ENCODE peak calls at places on chromosomes 12 and 14, in six cellular contexts. M is Panc1, C is endothelial cell of umbilical vein, Y is sigmoid colon, X is HCT116, N is stomach. J is an unnamed sample. For H3K9me3, the result is how much of the 10 kb centered on the place peaks cover.

GRCh38 chr14:92895352-92895878 is 27.5 kb upstream of the CHGA start:
- DNase-seq in M (no peak), C (no peak), Y (no peak), X (no peak), N (no peak), J (no peak)

GRCh38 chr12:10331642-10332239 is 24.1 kb downstream of the KLRD1 start:
- DNase-seq in M (peak), C (peak), Y (no peak), X (peak), N (no peak), J (peak)

GRCh38 chr12:92505373-92506340 is 197.1 kb upstream of the PLEKHG7 start:
- DNase-seq in M (no peak), C (peak), Y (peak), X (no peak), N (peak), J (no peak)

GRCh38 chr12:41972196-41972994 is 172.3 kb downstream of the GXYLT1 start:
- DNase-seq in M (no peak), C (no peak), Y (no peak), X (no peak), N (no peak), J (no peak)

GRCh38 chr14:91223028-91223783 is 21.3 kb downstream of the GPR68 start:
- DNase-seq in M (no peak), C (no peak), Y (no peak), X (peak), N (no peak), J (no peak)

GRCh38 chr14:104095426-104096310 is 10.2 kb downstream of the ASPG start:
- DNase-seq in M (no peak), C (no peak), Y (no peak), X (no peak), N (no peak), J (no peak)

GRCh38 chr12:9906888-9907287 is 25.3 kb downstream of the CLEC2A start:
- DNase-seq in M (no peak), C (no peak), Y (no peak), X (no peak), N (no peak), J (no peak)

GRCh38 chr14:52318829-52319604 is 4.9 kb downstream of the PTGER2 start:
- DNase-seq in M (no peak), C (no peak), Y (no peak), X (no peak), N (no peak), J (no peak)

GRCh38 chr12:46558696-46559095 is 186.1 kb upstream of the SLC38A2 start:
- DNase-seq in M (no peak), C (no peak), Y (no peak), X (no peak), N (no peak), J (no peak)

GRCh38 chr12:60752589-60752988 is 1156.8 kb downstream of the SLC16A7 start:
- DNase-seq in M (no peak), C (no peak), Y (no peak), X (no peak), N (no peak), J (no peak)

GRCh38 chr14:96189288-96189711 is 15.3 kb upstream of the BDKRB2 start:
- DNase-seq in M (no peak), C (no peak), Y (no peak), X (no peak), N (no peak), J (no peak)

GRCh38 chr12:34406996-34407300 is 384.7 kb downstream of the ALG10 start:
- DNase-seq in M (no peak), C (no peak), Y (peak), X (no peak), N (no peak), J (no peak)

GRCh38 chr12:42987216-42987631 is 397.7 kb upstream of the PRICKLE1 start:
- DNase-seq in M (no peak), C (no peak), Y (no peak), X (no peak), N (no peak), J (no peak)

GRCh38 chr12:43736921-43737440 is 21.6 kb downstream of the PUS7L start:
- DNase-seq in M (no peak), C (no peak), Y (no peak), X (no peak), N (no peak), J (no peak)

GRCh38 chr14:89243765-89244164 is 173.3 kb downstream of the FOXN3 start:
- DNase-seq in M (no peak), C (no peak), Y (no peak), X (no peak), N (no peak), J (no peak)

GRCh38 chr12:8032242-8033152 is at the start of gene FOXJ2:
- DNase-seq in M (no peak), C (peak), Y (peak), X (no peak), N (peak), J (no peak)

GRCh38 chr12:8034802-8035201 is 2.3 kb downstream of the FOXJ2 start:
- DNase-seq in M (no peak), C (peak), Y (no peak), X (no peak), N (no peak), J (no peak)

GRCh38 chr12:8031872-8032241 is 659 bp upstream of the FOXJ2 start:
- DNase-seq in M (no peak), C (no peak), Y (no peak), X (no peak), N (no peak), J (no peak)

GRCh38 chr12:8035440-8036010 is 3.0 kb downstream of the FOXJ2 start:
- DNase-seq in M (no peak), C (no peak), Y (no peak), X (no peak), N (no peak), J (no peak)

GRCh38 chr12:8033153-8034044 is 883 bp downstream of the FOXJ2 start:
- DNase-seq in M (no peak), C (peak), Y (peak), X (no peak), N (no peak), J (no peak)
- H3K27ac ChIP-seq in M (peak), C (peak), Y (peak), X (peak), N (peak), J (peak)

DNA sequence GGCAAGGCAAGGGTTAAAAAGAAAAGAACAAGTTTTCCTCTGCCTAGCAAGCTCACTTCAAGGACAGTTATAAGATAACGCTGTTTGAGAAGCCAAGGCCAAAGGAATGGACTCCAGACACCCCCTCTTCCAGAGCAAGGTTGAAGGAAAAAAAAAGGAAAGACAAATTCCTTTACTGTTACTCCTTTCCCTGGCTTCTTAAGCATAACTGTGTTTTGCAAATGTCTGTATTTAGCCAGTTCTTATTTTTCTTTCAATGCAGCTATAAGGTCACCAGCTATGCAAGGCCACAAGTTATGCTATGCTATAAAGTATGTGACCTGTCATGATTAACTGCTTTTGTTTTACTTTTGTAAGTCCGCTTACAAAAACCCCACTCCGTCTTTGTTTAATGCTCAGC is 26.6 kb downstream of the ZNF410 start:
- DNase-seq in M (no peak), C (no peak), Y (no peak), X (no peak), N (no peak), J (no peak)
- TF ChIP-seq POLR2AphosphoS5 in M (no peak), C (no peak), Y (no peak), X (no peak), N (no peak), J (no peak)

DNA sequence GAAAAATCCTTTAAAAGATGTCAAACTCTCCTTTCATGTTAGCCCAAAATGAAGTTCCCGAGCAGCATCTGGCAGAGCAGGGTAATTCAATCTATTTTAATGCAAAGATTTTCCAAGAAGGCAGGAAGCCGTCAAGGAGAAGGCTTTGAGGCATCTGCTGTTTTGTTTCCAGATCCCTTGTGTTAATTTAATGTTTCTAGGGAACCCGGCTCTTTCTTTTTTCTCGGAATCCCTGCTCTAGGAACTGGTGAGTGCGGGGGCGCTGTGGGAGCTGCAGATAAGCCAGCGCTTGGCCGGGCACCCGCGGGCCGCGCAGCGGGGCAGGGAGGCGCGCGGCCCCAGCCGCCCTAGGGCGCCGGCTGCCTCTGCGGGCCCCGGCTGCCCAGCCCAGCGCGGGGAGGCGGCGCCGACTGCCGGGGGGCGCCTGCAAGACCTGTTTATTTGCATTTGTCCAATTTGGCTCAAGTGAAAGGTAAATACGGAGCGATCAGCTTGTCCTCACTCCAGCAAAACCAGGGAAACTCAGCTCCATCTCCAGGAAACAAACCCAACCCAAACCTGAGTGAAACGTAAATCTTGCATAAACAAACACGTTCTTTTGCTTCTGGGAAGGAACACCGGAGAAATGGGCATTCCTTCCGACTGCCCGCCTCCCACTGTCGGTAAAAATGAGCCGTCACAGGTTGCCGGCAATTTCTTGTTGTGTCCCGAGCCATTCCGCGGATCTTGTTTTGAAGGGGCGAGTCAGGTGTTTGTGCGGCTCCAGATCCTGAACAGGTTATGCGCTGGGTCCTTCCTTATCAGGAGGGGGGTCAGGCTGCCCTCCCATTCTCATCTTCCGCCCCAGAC is 65.1 kb downstream of the CRADD start:
- DNase-seq in M (peak), C (peak), Y (peak), X (peak), N (peak), J (no peak)
- H3K9me3 ChIP-seq in M (under half), C (under half), Y (under half), X (under half), N (under half), J (under half)

GRCh38 chr12:32887058-32887457 is 9.5 kb downstream of the PKP2 start:
- DNase-seq in M (no peak), C (no peak), Y (no peak), X (no peak), N (no peak), J (no peak)
- H3K27ac ChIP-seq in M (no peak), C (no peak), Y (no peak), X (no peak), N (no peak), J (no peak)

GRCh38 chr14:39069923-39070322 is 33.1 kb downstream of the SEC23A start:
- DNase-seq in M (no peak), C (no peak), Y (no peak), X (no peak), N (no peak), J (no peak)
- TF ChIP-seq POLR2AphosphoS5 in M (no peak), C (no peak), Y (no peak), X (no peak), N (no peak), J (no peak)

DNA sequence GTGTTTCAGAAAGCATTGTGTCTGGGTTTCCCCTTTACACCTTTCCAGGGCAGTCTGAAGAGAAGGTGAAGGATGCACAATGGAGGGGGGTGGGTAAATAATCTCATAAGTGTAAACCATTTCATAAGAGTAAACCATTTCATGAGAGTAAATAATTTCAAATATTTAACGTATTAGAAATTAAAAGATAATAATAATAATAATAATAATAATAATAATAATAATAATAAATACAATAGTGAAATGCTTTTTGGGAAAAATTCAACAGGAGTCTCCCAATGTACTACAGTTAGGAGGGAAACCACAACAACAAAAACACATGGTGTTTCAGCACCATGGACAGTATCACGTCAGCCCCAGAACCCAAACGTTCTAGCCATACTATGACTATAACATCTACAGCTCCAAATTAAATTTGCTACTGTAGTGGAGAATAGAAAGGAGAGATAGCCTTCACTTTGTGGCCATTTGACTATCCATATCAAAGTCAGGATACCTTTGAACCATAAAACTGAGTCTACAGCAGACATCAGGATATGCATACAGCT is 691.8 kb downstream of the BCL11B start:
- DNase-seq in M (no peak), C (no peak), Y (no peak), X (no peak), N (no peak), J (peak)
- H3K9me3 ChIP-seq in M (under half), C (under half), Y (under half), X (under half), N (under half), J (under half)

GRCh38 chr14:24311837-24312615 is 724 bp downstream of the LTB4R start:
- DNase-seq in M (no peak), C (no peak), Y (no peak), X (no peak), N (no peak), J (no peak)

GRCh38 chr14:24309538-24310386 is at the start of gene LTB4R2:
- DNase-seq in M (no peak), C (no peak), Y (no peak), X (no peak), N (no peak), J (no peak)

GRCh38 chr14:24312736-24313507 is 1.6 kb downstream of the LTB4R start:
- DNase-seq in M (no peak), C (peak), Y (peak), X (no peak), N (no peak), J (no peak)

GRCh38 chr14:24310387-24310665 is 386 bp downstream of the LTB4R2 start:
- DNase-seq in M (no peak), C (no peak), Y (no peak), X (no peak), N (no peak), J (no peak)

DNA sequence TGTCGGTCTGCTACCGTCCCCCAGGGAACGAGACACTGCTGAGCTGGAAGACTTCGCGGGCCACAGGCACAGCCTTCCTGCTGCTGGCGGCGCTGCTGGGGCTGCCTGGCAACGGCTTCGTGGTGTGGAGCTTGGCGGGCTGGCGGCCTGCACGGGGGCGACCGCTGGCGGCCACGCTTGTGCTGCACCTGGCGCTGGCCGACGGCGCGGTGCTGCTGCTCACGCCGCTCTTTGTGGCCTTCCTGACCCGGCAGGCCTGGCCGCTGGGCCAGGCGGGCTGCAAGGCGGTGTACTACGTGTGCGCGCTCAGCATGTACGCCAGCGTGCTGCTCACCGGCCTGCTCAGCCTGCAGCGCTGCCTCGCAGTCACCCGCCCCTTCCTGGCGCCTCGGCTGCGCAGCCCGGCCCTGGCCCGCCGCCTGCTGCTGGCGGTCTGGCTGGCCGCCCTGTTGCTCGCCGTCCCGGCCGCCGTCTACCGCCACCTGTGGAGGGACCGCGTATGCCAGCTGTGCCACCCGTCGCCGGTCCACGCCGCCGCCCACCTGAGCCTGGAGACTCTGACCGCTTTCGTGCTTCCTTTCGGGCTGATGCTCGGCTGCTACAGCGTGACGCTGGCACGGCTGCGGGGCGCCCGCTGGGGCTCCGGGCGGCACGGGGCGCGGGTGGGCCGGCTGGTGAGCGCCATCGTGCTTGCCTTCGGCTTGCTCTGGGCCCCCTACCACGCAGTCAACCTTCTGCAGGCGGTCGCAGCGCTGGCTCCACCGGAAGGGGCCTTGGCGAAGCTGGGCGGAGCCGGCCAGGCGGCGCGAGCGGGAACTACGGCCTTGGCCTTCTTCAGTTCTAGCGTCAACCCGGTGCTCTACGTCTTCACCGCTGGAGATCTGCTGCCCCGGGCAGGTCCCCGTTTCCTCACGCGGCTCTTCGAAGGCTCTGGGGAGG is at the start of gene LTB4R:
- DNase-seq in M (no peak), C (peak), Y (peak), X (no peak), N (peak), J (no peak)
- H3K27ac ChIP-seq in M (no peak), C (peak), Y (peak), X (no peak), N (peak), J (no peak)

GRCh38 chr12:26204612-26205289 is 9.4 kb downstream of the SSPN start:
- DNase-seq in M (no peak), C (peak), Y (peak), X (no peak), N (no peak), J (no peak)
- TF ChIP-seq POLR2AphosphoS5 in M (no peak), C (no peak), Y (no peak), X (no peak), N (no peak), J (no peak)

J was measured in SK-N-MC.